ENCODE peak calls at places on chromosomes 16 and 17, in nine cellular contexts. F is ACHN, G is T follicular helper cell, I is A549, Z is HEK293T, H is GM13977, Q is HT-29, N is activated T-helper 1 cell treated with Interleukin-2 at 50 U/mL for 16 hours, P is GM10248. J is an unnamed sample.

GRCh38 chr16:73172621-73173312 is 124.8 kb upstream of the ZFHX3 start:
- DNase-seq in F (no peak), G (no peak), I (peak; percentile 36), Z (peak; percentile 57), H (no peak), Q (no peak), N (no peak), P (no peak), J (peak; percentile 47)

GRCh38 chr17:18992454-18993130 is 12.0 kb downstream of the FAM83G start:
- DNase-seq in F (no peak), G (no peak), I (no peak), Z (no peak), H (no peak), Q (no peak), N (peak; percentile 8), P (peak; percentile 52), J (no peak)

GRCh38 chr16:73176577-73177013 is 128.7 kb upstream of the ZFHX3 start:
- DNase-seq in F (peak; percentile 20), G (no peak), I (peak; percentile 48), Z (no peak), H (no peak), Q (peak; percentile 38), N (no peak), P (no peak), J (no peak)

GRCh38 chr16:28531777-28532744 is 6.7 kb downstream of the NUPR1 start:
- DNase-seq in F (peak; percentile 57), G (no peak), I (no peak), Z (no peak), H (no peak), Q (peak; percentile 31), N (no peak), P (no peak), J (no peak)

GRCh38 chr17:60926466-60927183 is 249.0 kb downstream of the BCAS3 start:
- DNase-seq in F (no peak), G (no peak), I (no peak), Z (no peak), H (no peak), Q (no peak), N (no peak), P (no peak), J (no peak)

GRCh38 chr16:3022208-3022696 is 1.5 kb downstream of the HCFC1R1 start:
- DNase-seq in F (peak; percentile 97), G (peak; percentile 72), I (peak; percentile 84), Z (no peak), H (peak; percentile 74), Q (peak; percentile 89), N (peak; percentile 70), P (peak; percentile 73), J (no peak)

GRCh38 chr16:49530396-49530795 is 156.8 kb downstream of the C16orf78 start:
- DNase-seq in F (no peak), G (no peak), I (no peak), Z (no peak), H (no peak), Q (no peak), N (no peak), P (no peak), J (no peak)

GRCh38 chr17:51144266-51145022 is 8.9 kb upstream of the NME1 start:
- DNase-seq in F (no peak), G (no peak), I (no peak), Z (no peak), H (no peak), Q (no peak), N (no peak), P (no peak), J (no peak)

GRCh38 chr16:77896357-77896972 is 108.1 kb downstream of the VAT1L start:
- DNase-seq in F (no peak), G (no peak), I (no peak), Z (no peak), H (no peak), Q (no peak), N (no peak), P (no peak), J (no peak)

GRCh38 chr17:48551601-48552452 is 6.9 kb upstream of the HOXB2 start:
- DNase-seq in F (no peak), G (no peak), I (no peak), Z (no peak), H (no peak), Q (no peak), N (no peak), P (no peak), J (no peak)

GRCh38 chr17:15398291-15398690 is 56.9 kb upstream of the TEKT3 start:
- DNase-seq in F (no peak), G (no peak), I (no peak), Z (no peak), H (no peak), Q (no peak), N (no peak), P (no peak), J (no peak)

GRCh38 chr17:78134899-78135385 is 4.4 kb downstream of the TMC8 start:
- DNase-seq in F (no peak), G (no peak), I (no peak), Z (no peak), H (no peak), Q (no peak), N (no peak), P (no peak), J (no peak)

GRCh38 chr17:19386974-19387920 is at the start of gene MFAP4:
- DNase-seq in F (no peak), G (no peak), I (no peak), Z (no peak), H (no peak), Q (no peak), N (no peak), P (no peak), J (no peak)

GRCh38 chr17:55351027-55351625 is 70.5 kb downstream of the MMD start:
- DNase-seq in F (no peak), G (no peak), I (no peak), Z (no peak), H (no peak), Q (no peak), N (no peak), P (no peak), J (no peak)

GRCh38 chr17:59073972-59074371 is 32.7 kb downstream of the TRIM37 start:
- DNase-seq in F (no peak), G (no peak), I (no peak), Z (no peak), H (no peak), Q (no peak), N (no peak), P (no peak), J (no peak)

GRCh38 chr17:55433629-55434422 is 12.2 kb upstream of the MMD start:
- DNase-seq in F (peak; percentile 93), G (no peak), I (peak; percentile 80), Z (no peak), H (no peak), Q (peak; percentile 93), N (no peak), P (no peak), J (no peak)

GRCh38 chr17:58047751-58048150 is 35.5 kb upstream of the DYNLL2 start:
- DNase-seq in F (no peak), G (no peak), I (no peak), Z (no peak), H (no peak), Q (no peak), N (no peak), P (no peak), J (no peak)

GRCh38 chr16:48123104-48123788 is 32.5 kb downstream of the ABCC12 start:
- DNase-seq in F (peak; percentile 98), G (no peak), I (peak; percentile 94), Z (no peak), H (peak; percentile 62), Q (peak; percentile 7), N (no peak), P (peak; percentile 59), J (peak; percentile 90)

GRCh38 chr16:47358816-47359215 is 102.0 kb downstream of the ITFG1 start:
- DNase-seq in F (peak; percentile 84), G (no peak), I (no peak), Z (no peak), H (no peak), Q (no peak), N (no peak), P (no peak), J (no peak)

GRCh38 chr17:79977161-79977631 is 58.5 kb downstream of the TBC1D16 start:
- DNase-seq in F (no peak), G (no peak), I (no peak), Z (no peak), H (no peak), Q (no peak), N (no peak), P (no peak), J (no peak)

GRCh38 chr17:69560987-69561441 is 146.5 kb downstream of the MAP2K6 start:
- DNase-seq in F (no peak), G (no peak), I (no peak), Z (no peak), H (no peak), Q (no peak), N (no peak), P (no peak), J (no peak)

GRCh38 chr17:48382989-48383388 is 47.0 kb downstream of the SKAP1 start:
- DNase-seq in F (no peak), G (no peak), I (no peak), Z (no peak), H (no peak), Q (peak; percentile 59), N (no peak), P (no peak), J (no peak)

GRCh38 chr17:33229499-33229898 is 63.6 kb downstream of the ASIC2 start:
- DNase-seq in F (no peak), G (no peak), I (no peak), Z (no peak), H (no peak), Q (no peak), N (no peak), P (no peak), J (no peak)

GRCh38 chr16:10668322-10669045 is 26.2 kb downstream of the TEKT5 start:
- DNase-seq in F (peak; percentile 51), G (no peak), I (peak; percentile 45), Z (peak; percentile 50), H (peak; percentile 49), Q (peak; percentile 68), N (no peak), P (peak; percentile 54), J (peak; percentile 31)

GRCh38 chr17:76121932-76122383 is 18.4 kb upstream of the EXOC7 start:
- DNase-seq in F (no peak), G (no peak), I (no peak), Z (no peak), H (peak; percentile 68), Q (no peak), N (no peak), P (no peak), J (no peak)

GRCh38 chr16:57577691-57578224 is 35.3 kb downstream of the ADGRG5 start:
- DNase-seq in F (no peak), G (no peak), I (no peak), Z (no peak), H (no peak), Q (no peak), N (no peak), P (no peak), J (no peak)

GRCh38 chr17:80584171-80584905 is 39.7 kb downstream of the RPTOR start:
- DNase-seq in F (no peak), G (no peak), I (no peak), Z (no peak), H (no peak), Q (no peak), N (no peak), P (no peak), J (no peak)

GRCh38 chr17:66281671-66282369 is 20.6 kb upstream of the PRKCA start:
- DNase-seq in F (no peak), G (no peak), I (no peak), Z (no peak), H (no peak), Q (no peak), N (no peak), P (no peak), J (no peak)

GRCh38 chr17:73644145-73645049 is at the start of gene SDK2:
- DNase-seq in F (no peak), G (no peak), I (peak; percentile 69), Z (peak; percentile 45), H (peak; percentile 53), Q (no peak), N (no peak), P (no peak), J (no peak)

GRCh38 chr17:76397184-76397583 is 12.8 kb downstream of the SPHK1 start:
- DNase-seq in F (no peak), G (no peak), I (no peak), Z (no peak), H (no peak), Q (no peak), N (no peak), P (no peak), J (no peak)

J was measured in 8988T.